ENCODE peak calls at places on chromosomes 13 and 19, in nine cellular contexts. O is activated naive CD4-positive, alpha-beta T cell; C is GOT3; Y is heart left ventricle; E is fibroblast of pulmonary artery; N is amniotic epithelial cell; I is stimulated activated CD4-positive, alpha-beta T cell treated with anti-CD3 and anti-CD28 coated beads, Interleukin-2, amount 100 ng/mL, for 48 hours; B is mucosa of gallbladder; T is naive thymus-derived CD4-positive, alpha-beta T cell. F is an unnamed sample.

GRCh38 chr19:40702337-40703012 is 12.0 kb upstream of the NUMBL start:
- DNase-seq in O (no peak), C (no peak), Y (peak), E (peak), N (peak), I (no peak), B (no peak), T (no peak), F (no peak)

GRCh38 chr19:55581828-55582223 is 1.2 kb upstream of the ZNF579 start:
- DNase-seq in O (no peak), C (no peak), Y (no peak), E (no peak), N (peak), I (no peak), B (no peak), T (no peak), F (no peak)

GRCh38 chr13:24668511-24668910 is 11.7 kb upstream of the ATP12A start:
- DNase-seq in O (no peak), C (no peak), Y (no peak), E (no peak), N (no peak), I (no peak), B (no peak), T (no peak), F (no peak)

GRCh38 chr13:99566125-99567083 is 65.1 kb downstream of the TM9SF2 start:
- DNase-seq in O (no peak), C (no peak), Y (no peak), E (no peak), N (no peak), I (no peak), B (no peak), T (no peak), F (no peak)

GRCh38 chr13:40982772-40983171 is 36.3 kb downstream of the ELF1 start:
- DNase-seq in O (peak), C (no peak), Y (peak), E (peak), N (peak), I (no peak), B (peak), T (peak), F (peak)

GRCh38 chr13:75779393-75779792 is 143.3 kb downstream of the LMO7 start:
- DNase-seq in O (no peak), C (no peak), Y (no peak), E (no peak), N (no peak), I (no peak), B (no peak), T (no peak), F (no peak)

GRCh38 chr13:40665754-40666057 is 735 bp downstream of the FOXO1 start:
- DNase-seq in O (peak), C (no peak), Y (no peak), E (no peak), N (no peak), I (no peak), B (no peak), T (peak), F (no peak)

GRCh38 chr13:33184131-33184485 is 101.4 kb downstream of the STARD13 start:
- DNase-seq in O (no peak), C (no peak), Y (no peak), E (no peak), N (no peak), I (no peak), B (no peak), T (no peak), F (no peak)

GRCh38 chr19:35856001-35856400 is 710 bp upstream of the KIRREL2 start:
- DNase-seq in O (no peak), C (no peak), Y (no peak), E (no peak), N (no peak), I (no peak), B (no peak), T (no peak), F (no peak)

GRCh38 chr13:94328336-94329041 is 151.0 kb downstream of the DCT start:
- DNase-seq in O (no peak), C (no peak), Y (no peak), E (no peak), N (no peak), I (no peak), B (no peak), T (no peak), F (no peak)

GRCh38 chr13:43319617-43320444 is 296.4 kb downstream of the DNAJC15 start:
- DNase-seq in O (no peak), C (no peak), Y (no peak), E (no peak), N (peak), I (no peak), B (peak), T (no peak), F (no peak)

GRCh38 chr19:5141278-5141925 is 172.5 kb downstream of the KDM4B start:
- DNase-seq in O (no peak), C (no peak), Y (peak), E (peak), N (peak), I (no peak), B (no peak), T (no peak), F (no peak)

GRCh38 chr13:24127116-24127631 is 33.3 kb upstream of the SPATA13 start:
- DNase-seq in O (no peak), C (no peak), Y (no peak), E (no peak), N (peak), I (no peak), B (peak), T (no peak), F (no peak)

GRCh38 chr19:31938675-31939074 is 406.7 kb upstream of the ZNF507 start:
- DNase-seq in O (no peak), C (no peak), Y (no peak), E (no peak), N (no peak), I (no peak), B (no peak), T (no peak), F (no peak)

GRCh38 chr13:23953860-23954512 is 56.7 kb upstream of the C1QTNF9B start:
- DNase-seq in O (no peak), C (no peak), Y (no peak), E (no peak), N (no peak), I (no peak), B (no peak), T (no peak), F (no peak)

GRCh38 chr19:7673995-7674667 is 2.8 kb upstream of the MCEMP1 start:
- DNase-seq in O (no peak), C (no peak), Y (peak), E (peak), N (peak), I (no peak), B (peak), T (no peak), F (no peak)

GRCh38 chr19:19570561-19570960 is 32.5 kb downstream of the CILP2 start:
- DNase-seq in O (no peak), C (no peak), Y (no peak), E (no peak), N (no peak), I (no peak), B (no peak), T (no peak), F (no peak)

GRCh38 chr19:13100031-13100588 is 2.5 kb downstream of the LYL1 start:
- DNase-seq in O (peak), C (no peak), Y (peak), E (no peak), N (no peak), I (peak), B (no peak), T (peak), F (no peak)

GRCh38 chr19:29188704-29189375 is 24.1 kb downstream of the UQCRFS1 start:
- DNase-seq in O (no peak), C (no peak), Y (no peak), E (peak), N (no peak), I (no peak), B (no peak), T (no peak), F (no peak)

GRCh38 chr19:10836478-10837325 is 690 bp upstream of the TMED1 start:
- DNase-seq in O (peak), C (peak), Y (peak), E (peak), N (peak), I (peak), B (peak), T (no peak), F (peak)

GRCh38 chr13:31951215-31951678 is 80.3 kb upstream of the FRY start:
- DNase-seq in O (no peak), C (no peak), Y (peak), E (no peak), N (no peak), I (no peak), B (peak), T (no peak), F (no peak)

GRCh38 chr19:51691122-51692064 is 1.7 kb upstream of the SPACA6 start:
- DNase-seq in O (no peak), C (no peak), Y (no peak), E (peak), N (peak), I (no peak), B (no peak), T (no peak), F (no peak)

GRCh38 chr13:24742986-24743385 is 21.0 kb upstream of the RNF17 start:
- DNase-seq in O (no peak), C (no peak), Y (no peak), E (no peak), N (no peak), I (no peak), B (no peak), T (no peak), F (no peak)

GRCh38 chr13:44368599-44369368 is 4.8 kb upstream of the SERP2 start:
- DNase-seq in O (no peak), C (no peak), Y (no peak), E (no peak), N (no peak), I (no peak), B (no peak), T (no peak), F (no peak)

GRCh38 chr13:87944038-87944437 is 272.9 kb downstream of the SLITRK5 start:
- DNase-seq in O (no peak), C (no peak), Y (no peak), E (no peak), N (no peak), I (no peak), B (no peak), T (no peak), F (no peak)

GRCh38 chr19:38277549-38277948 is 13.2 kb downstream of the SPINT2 start:
- DNase-seq in O (no peak), C (no peak), Y (no peak), E (peak), N (peak), I (no peak), B (no peak), T (no peak), F (no peak)

GRCh38 chr19:34171539-34171876 is 796 bp upstream of the LSM14A start:
- DNase-seq in O (no peak), C (no peak), Y (no peak), E (peak), N (peak), I (no peak), B (no peak), T (no peak), F (no peak)

GRCh38 chr13:36131215-36131930 is at the start of gene DCLK1:
- DNase-seq in O (no peak), C (no peak), Y (peak), E (peak), N (no peak), I (no peak), B (no peak), T (no peak), F (no peak)

GRCh38 chr13:74230984-74231443 is 96.8 kb upstream of the KLF12 start:
- DNase-seq in O (no peak), C (no peak), Y (no peak), E (no peak), N (no peak), I (no peak), B (no peak), T (peak), F (no peak)

GRCh38 chr19:1408300-1409203 is 1.2 kb downstream of the DAZAP1 start:
- DNase-seq in O (peak), C (no peak), Y (peak), E (peak), N (peak), I (peak), B (no peak), T (peak), F (no peak)

GRCh38 chr19:37361994-37362393 is 8.9 kb upstream of the ZNF527 start:
- DNase-seq in O (no peak), C (no peak), Y (no peak), E (peak), N (no peak), I (no peak), B (no peak), T (no peak), F (peak)

GRCh38 chr19:49338691-49339363 is 3.6 kb downstream of the CD37 start:
- DNase-seq in O (no peak), C (no peak), Y (peak), E (peak), N (peak), I (no peak), B (peak), T (no peak), F (no peak)

GRCh38 chr13:73168226-73168992 is 109.6 kb downstream of the KLF5 start:
- DNase-seq in O (no peak), C (no peak), Y (no peak), E (peak), N (no peak), I (no peak), B (no peak), T (no peak), F (no peak)

GRCh38 chr13:40922437-40923040 is 96.6 kb downstream of the ELF1 start:
- DNase-seq in O (no peak), C (no peak), Y (peak), E (no peak), N (no peak), I (no peak), B (no peak), T (no peak), F (no peak)

GRCh38 chr13:90105276-90105675 is 1242.2 kb upstream of the MIR17HG start:
- DNase-seq in O (no peak), C (no peak), Y (no peak), E (peak), N (peak), I (no peak), B (no peak), T (no peak), F (no peak)

GRCh38 chr13:45833242-45833641 is 18.3 kb downstream of the SIAH3 start:
- DNase-seq in O (no peak), C (no peak), Y (no peak), E (no peak), N (peak), I (no peak), B (no peak), T (no peak), F (no peak)

GRCh38 chr13:67023088-67023893 is 206.8 kb downstream of the PCDH9 start:
- DNase-seq in O (no peak), C (no peak), Y (no peak), E (peak), N (peak), I (no peak), B (no peak), T (no peak), F (no peak)

GRCh38 chr13:20349564-20350379 is 117.7 kb upstream of the GJB6 start:
- DNase-seq in O (no peak), C (no peak), Y (no peak), E (no peak), N (no peak), I (no peak), B (no peak), T (no peak), F (no peak)

GRCh38 chr19:383922-384800 is 24.8 kb downstream of the C2CD4C start:
- DNase-seq in O (no peak), C (no peak), Y (no peak), E (peak), N (no peak), I (no peak), B (no peak), T (no peak), F (no peak)

GRCh38 chr13:50124536-50125305 is 109.5 kb downstream of the KCNRG start:
- DNase-seq in O (peak), C (no peak), Y (peak), E (peak), N (peak), I (peak), B (peak), T (peak), F (no peak)

F was measured in pulmonary artery endothelial cell.